ENCODE peak calls at places on chromosome 19, in five cellular contexts. S is neural crest cell, X is AG08395, V is WTC11, D is NCI-H2081. Y is an unnamed sample.

GRCh38 chr19:54316746-54317107 is 3.8 kb upstream of the LILRA5 start:
- DNase-seq in S (no peak), X (no peak), V (peak), D (no peak), Y (no peak)

GRCh38 chr19:55256562-55257460 is 2.0 kb downstream of the PPP6R1 start:
- DNase-seq in S (no peak), X (no peak), V (no peak), D (peak), Y (no peak)

GRCh38 chr19:55141696-55142095 is 7.3 kb downstream of the TNNT1 start:
- DNase-seq in S (no peak), X (no peak), V (peak), D (no peak), Y (no peak)

GRCh38 chr19:42469311-42470239 is 26.8 kb upstream of the CXCL17 start:
- DNase-seq in S (no peak), X (no peak), V (no peak), D (no peak), Y (no peak)

GRCh38 chr19:12939292-12939606 is 840 bp downstream of the CALR start:
- DNase-seq in S (no peak), X (peak), V (no peak), D (no peak), Y (peak)

GRCh38 chr19:35170359-35171061 is 16.0 kb downstream of the FXYD5 start:
- DNase-seq in S (no peak), X (no peak), V (no peak), D (no peak), Y (no peak)

GRCh38 chr19:2690856-2691255 is 11.6 kb downstream of the GNG7 start:
- DNase-seq in S (no peak), X (no peak), V (no peak), D (no peak), Y (no peak)

GRCh38 chr19:49058592-49058991 is 1.0 kb upstream of the CGB7 start:
- DNase-seq in S (no peak), X (peak), V (peak), D (no peak), Y (no peak)

GRCh38 chr19:45424191-45425058 is 708 bp upstream of the ERCC1 start:
- DNase-seq in S (peak), X (peak), V (peak), D (peak), Y (peak)

GRCh38 chr19:5292843-5293606 is 47.6 kb downstream of the PTPRS start:
- DNase-seq in S (peak), X (peak), V (peak), D (no peak), Y (no peak)

GRCh38 chr19:19758164-19758563 is 25.3 kb upstream of the ZNF14 start:
- DNase-seq in S (no peak), X (no peak), V (no peak), D (no peak), Y (no peak)

GRCh38 chr19:49445997-49446396 is 4.7 kb upstream of the SLC17A7 start:
- DNase-seq in S (no peak), X (no peak), V (no peak), D (no peak), Y (no peak)

GRCh38 chr19:39550197-39550596 is 10.2 kb upstream of the EID2 start:
- DNase-seq in S (no peak), X (no peak), V (no peak), D (no peak), Y (no peak)

GRCh38 chr19:22620912-22621311 is 13.2 kb upstream of the ZNF492 start:
- DNase-seq in S (no peak), X (no peak), V (no peak), D (no peak), Y (no peak)

GRCh38 chr19:36916991-36917390 is 859 bp downstream of the ZNF568 start:
- DNase-seq in S (no peak), X (peak), V (no peak), D (peak), Y (peak)

GRCh38 chr19:29678484-29679106 is 13.3 kb downstream of the PLEKHF1 start:
- DNase-seq in S (no peak), X (no peak), V (no peak), D (no peak), Y (no peak)

GRCh38 chr19:30686252-30686762 is 314.1 kb downstream of the ZNF536 start:
- DNase-seq in S (no peak), X (peak), V (no peak), D (no peak), Y (no peak)

GRCh38 chr19:4172861-4173473 is 9.4 kb downstream of the SIRT6 start:
- DNase-seq in S (peak), X (peak), V (peak), D (no peak), Y (no peak)

GRCh38 chr19:35328851-35329285 is at the start of gene CD22:
- DNase-seq in S (no peak), X (no peak), V (no peak), D (no peak), Y (no peak)

GRCh38 chr19:17020380-17020779 is 6.2 kb downstream of the CPAMD8 start:
- DNase-seq in S (no peak), X (no peak), V (no peak), D (no peak), Y (no peak)

GRCh38 chr19:55647732-55648656 is at the start of gene CCDC106:
- DNase-seq in S (peak), X (peak), V (peak), D (peak), Y (peak)

GRCh38 chr19:41616785-41617621 is 9.9 kb downstream of the CEACAM4 start:
- DNase-seq in S (no peak), X (peak), V (peak), D (no peak), Y (no peak)

GRCh38 chr19:30165228-30165813 is 206.9 kb upstream of the ZNF536 start:
- DNase-seq in S (no peak), X (no peak), V (no peak), D (no peak), Y (no peak)

GRCh38 chr19:12769689-12770088 is 5.7 kb downstream of the HOOK2 start:
- DNase-seq in S (peak), X (no peak), V (peak), D (no peak), Y (no peak)

GRCh38 chr19:48560095-48560530 is 8.1 kb downstream of the SULT2B1 start:
- DNase-seq in S (no peak), X (no peak), V (peak), D (no peak), Y (no peak)

GRCh38 chr19:35742121-35742724 is at the start of gene IGFLR1:
- DNase-seq in S (no peak), X (no peak), V (no peak), D (no peak), Y (no peak)

GRCh38 chr19:31592456-31592855 is 243.2 kb upstream of the TSHZ3 start:
- DNase-seq in S (no peak), X (no peak), V (no peak), D (no peak), Y (no peak)

GRCh38 chr19:1567848-1568227 is 287 bp downstream of the MEX3D start:
- DNase-seq in S (no peak), X (peak), V (no peak), D (no peak), Y (no peak)

GRCh38 chr19:51125421-51126075 is 842 bp downstream of the SIGLEC9 start:
- DNase-seq in S (no peak), X (no peak), V (no peak), D (no peak), Y (no peak)

GRCh38 chr19:676343-677105 is at the start of gene FSTL3:
- DNase-seq in S (no peak), X (peak), V (no peak), D (no peak), Y (no peak)

GRCh38 chr19:4049432-4049831 is 17.3 kb downstream of the ZBTB7A start:
- DNase-seq in S (no peak), X (no peak), V (no peak), D (no peak), Y (no peak)

GRCh38 chr19:29873024-29873800 is 61.4 kb downstream of the CCNE1 start:
- DNase-seq in S (peak), X (peak), V (peak), D (no peak), Y (no peak)

GRCh38 chr19:18499055-18499775 is 22.7 kb downstream of the ELL start:
- DNase-seq in S (no peak), X (no peak), V (no peak), D (no peak), Y (no peak)

GRCh38 chr19:47099576-47100050 is 14.0 kb downstream of the ZC3H4 start:
- DNase-seq in S (peak), X (no peak), V (no peak), D (no peak), Y (no peak)

Y was measured in skeletal muscle cell.